ENCODE peak calls at places on chromosomes 7 and 10, in four cellular contexts. One of them, this sample, is unnamed.

GRCh38 chr10:71975087-71975890 is 11.1 kb downstream of the CHST3 start:
- DNase-seq in stimulated activated CD8-positive, alpha-beta memory T cell treated with anti-CD3 and anti-CD28 coated beads, Interleukin-15, amount 100 ng/mL, for 24 hours: no peak
- DNase-seq in NB4: no peak
- DNase-seq in EL: no peak
- DNase-seq in this sample: no peak

GRCh38 chr10:83862723-83863122 is 276.6 kb upstream of the GHITM start:
- DNase-seq in stimulated activated CD8-positive, alpha-beta memory T cell treated with anti-CD3 and anti-CD28 coated beads, Interleukin-15, amount 100 ng/mL, for 24 hours: no peak
- DNase-seq in NB4: no peak
- DNase-seq in EL: no peak
- DNase-seq in this sample: no peak

GRCh38 chr7:55181774-55182173 is 163.0 kb downstream of the EGFR start:
- DNase-seq in NB4: no peak
- DNase-seq in EL: no peak
- DNase-seq in stimulated activated CD8-positive, alpha-beta memory T cell treated with anti-CD3 and anti-CD28 coated beads, Interleukin-15, amount 100 ng/mL, for 24 hours: no peak
- DNase-seq in this sample: no peak

GRCh38 chr7:131527462-131527861 is 29.0 kb downstream of the PODXL start:
- DNase-seq in EL: no peak
- DNase-seq in NB4: no peak
- DNase-seq in stimulated activated CD8-positive, alpha-beta memory T cell treated with anti-CD3 and anti-CD28 coated beads, Interleukin-15, amount 100 ng/mL, for 24 hours: no peak
- DNase-seq in this sample: no peak

GRCh38 chr10:74900297-74900696 is 73.9 kb downstream of the KAT6B start:
- DNase-seq in EL: no peak
- DNase-seq in NB4: no peak
- DNase-seq in stimulated activated CD8-positive, alpha-beta memory T cell treated with anti-CD3 and anti-CD28 coated beads, Interleukin-15, amount 100 ng/mL, for 24 hours: no peak
- DNase-seq in this sample: no peak

GRCh38 chr10:35447693-35448407 is 111.5 kb downstream of the CCNY start:
- DNase-seq in EL: peak; percentile 85
- DNase-seq in stimulated activated CD8-positive, alpha-beta memory T cell treated with anti-CD3 and anti-CD28 coated beads, Interleukin-15, amount 100 ng/mL, for 24 hours: no peak
- DNase-seq in NB4: no peak
- DNase-seq in this sample: no peak

GRCh38 chr7:136857573-136857972 is 10.9 kb upstream of the CHRM2 start:
- DNase-seq in NB4: peak; percentile 54
- DNase-seq in stimulated activated CD8-positive, alpha-beta memory T cell treated with anti-CD3 and anti-CD28 coated beads, Interleukin-15, amount 100 ng/mL, for 24 hours: no peak
- DNase-seq in EL: peak; percentile 34
- DNase-seq in this sample: no peak

GRCh38 chr10:56139405-56139804 is 221.7 kb downstream of the ZWINT start:
- DNase-seq in stimulated activated CD8-positive, alpha-beta memory T cell treated with anti-CD3 and anti-CD28 coated beads, Interleukin-15, amount 100 ng/mL, for 24 hours: no peak
- DNase-seq in NB4: no peak
- DNase-seq in EL: no peak
- DNase-seq in this sample: no peak

GRCh38 chr10:15571570-15571969 is 148.2 kb downstream of the ITGA8 start:
- DNase-seq in EL: peak; percentile 63
- DNase-seq in NB4: no peak
- DNase-seq in stimulated activated CD8-positive, alpha-beta memory T cell treated with anti-CD3 and anti-CD28 coated beads, Interleukin-15, amount 100 ng/mL, for 24 hours: no peak
- DNase-seq in this sample: no peak

GRCh38 chr10:89505606-89506005 is 29.8 kb downstream of the SLC16A12 start:
- DNase-seq in stimulated activated CD8-positive, alpha-beta memory T cell treated with anti-CD3 and anti-CD28 coated beads, Interleukin-15, amount 100 ng/mL, for 24 hours: no peak
- DNase-seq in EL: no peak
- DNase-seq in NB4: no peak
- DNase-seq in this sample: no peak

GRCh38 chr7:132783824-132784223 is 207.6 kb upstream of the PLXNA4 start:
- DNase-seq in stimulated activated CD8-positive, alpha-beta memory T cell treated with anti-CD3 and anti-CD28 coated beads, Interleukin-15, amount 100 ng/mL, for 24 hours: no peak
- DNase-seq in NB4: no peak
- DNase-seq in EL: peak; percentile 96
- DNase-seq in this sample: no peak

GRCh38 chr7:6589829-6590644 is at the start of gene INTS15:
- DNase-seq in EL: peak; percentile 81
- DNase-seq in NB4: peak; percentile 89
- DNase-seq in stimulated activated CD8-positive, alpha-beta memory T cell treated with anti-CD3 and anti-CD28 coated beads, Interleukin-15, amount 100 ng/mL, for 24 hours: peak; percentile 78
- DNase-seq in this sample: peak; percentile 97

GRCh38 chr10:105681051-105681450 is 1040.0 kb downstream of the SORCS3 start:
- DNase-seq in EL: peak; percentile 3
- DNase-seq in NB4: peak; percentile 37
- DNase-seq in stimulated activated CD8-positive, alpha-beta memory T cell treated with anti-CD3 and anti-CD28 coated beads, Interleukin-15, amount 100 ng/mL, for 24 hours: no peak
- DNase-seq in this sample: peak; percentile 41

GRCh38 chr10:34815174-34816066 is at the start of gene PARD3:
- DNase-seq in EL: peak; percentile 69
- DNase-seq in stimulated activated CD8-positive, alpha-beta memory T cell treated with anti-CD3 and anti-CD28 coated beads, Interleukin-15, amount 100 ng/mL, for 24 hours: no peak
- DNase-seq in NB4: peak; percentile 72
- DNase-seq in this sample: peak; percentile 92

GRCh38 chr10:17247210-17247609 is 19.2 kb downstream of the VIM start:
- DNase-seq in EL: no peak
- DNase-seq in NB4: no peak
- DNase-seq in stimulated activated CD8-positive, alpha-beta memory T cell treated with anti-CD3 and anti-CD28 coated beads, Interleukin-15, amount 100 ng/mL, for 24 hours: no peak
- DNase-seq in this sample: no peak

GRCh38 chr7:29840701-29841100 is 34.4 kb downstream of the WIPF3 start:
- DNase-seq in NB4: no peak
- DNase-seq in EL: no peak
- DNase-seq in stimulated activated CD8-positive, alpha-beta memory T cell treated with anti-CD3 and anti-CD28 coated beads, Interleukin-15, amount 100 ng/mL, for 24 hours: no peak
- DNase-seq in this sample: no peak

GRCh38 chr7:98423043-98423442 is 22.2 kb upstream of the BAIAP2L1 start:
- DNase-seq in NB4: peak; percentile 54
- DNase-seq in EL: peak; percentile 58
- DNase-seq in stimulated activated CD8-positive, alpha-beta memory T cell treated with anti-CD3 and anti-CD28 coated beads, Interleukin-15, amount 100 ng/mL, for 24 hours: no peak
- DNase-seq in this sample: no peak